ENCODE peak calls at places on chromosomes 5 and 9, in five cellular contexts. D, A, W, G and U are unnamed samples.

GRCh38 chr5:66197764-66198405 is 53.8 kb downstream of the SREK1 start:
- DNase-seq in D (no peak), A (no peak), W (no peak), G (no peak), U (no peak)

GRCh38 chr9:113222482-113222841 is 1.1 kb downstream of the SLC31A1 start:
- DNase-seq in D (no peak), A (peak), W (no peak), G (no peak), U (no peak)

GRCh38 chr5:93587919-93588585 is 5.0 kb downstream of the NR2F1 start:
- DNase-seq in D (no peak), A (no peak), W (no peak), G (no peak), U (no peak)

GRCh38 chr9:3477236-3477834 is 48.5 kb downstream of the RFX3 start:
- DNase-seq in D (no peak), A (no peak), W (no peak), G (no peak), U (no peak)

GRCh38 chr9:136860529-136860928 is 5.6 kb downstream of the EDF1 start:
- DNase-seq in D (no peak), A (no peak), W (no peak), G (no peak), U (no peak)

GRCh38 chr9:103364753-103365152 is 369.6 kb downstream of the CYLC2 start:
- DNase-seq in D (no peak), A (no peak), W (no peak), G (no peak), U (no peak)

GRCh38 chr9:88092699-88093359 is 45.4 kb downstream of the SPATA31C2 start:
- DNase-seq in D (no peak), A (peak), W (no peak), G (no peak), U (no peak)

GRCh38 chr5:134069553-134069952 is 44.9 kb upstream of the TCF7 start:
- DNase-seq in D (no peak), A (no peak), W (no peak), G (no peak), U (no peak)

GRCh38 chr5:174282391-174282790 is 236.9 kb downstream of the NSG2 start:
- DNase-seq in D (no peak), A (no peak), W (no peak), G (no peak), U (no peak)

GRCh38 chr9:18985996-18986395 is 47.0 kb downstream of the SAXO1 start:
- DNase-seq in D (no peak), A (no peak), W (no peak), G (no peak), U (no peak)

GRCh38 chr5:140576776-140577201 is 12.2 kb downstream of the SLC35A4 start:
- DNase-seq in D (no peak), A (no peak), W (no peak), G (no peak), U (no peak)

GRCh38 chr9:90861380-90861779 is 59.8 kb downstream of the SYK start:
- DNase-seq in D (no peak), A (no peak), W (no peak), G (no peak), U (no peak)

GRCh38 chr9:107249131-107249533 is 33.9 kb upstream of the RAD23B start:
- DNase-seq in D (no peak), A (no peak), W (no peak), G (no peak), U (no peak)

GRCh38 chr5:95817430-95817829 is 5.1 kb downstream of the GLRX start:
- DNase-seq in D (no peak), A (no peak), W (no peak), G (no peak), U (no peak)

GRCh38 chr9:136534396-136534795 is 11.5 kb downstream of the NOTCH1 start:
- DNase-seq in D (no peak), A (no peak), W (no peak), G (no peak), U (no peak)

GRCh38 chr5:40477856-40478546 is 201.7 kb upstream of the PTGER4 start:
- DNase-seq in D (no peak), A (no peak), W (no peak), G (no peak), U (no peak)

GRCh38 chr5:133364916-133365315 is 247.4 kb downstream of the FSTL4 start:
- DNase-seq in D (no peak), A (no peak), W (no peak), G (no peak), U (no peak)

GRCh38 chr9:128503870-128504269 is 649 bp upstream of the GLE1 start:
- DNase-seq in D (no peak), A (no peak), W (no peak), G (peak), U (no peak)

GRCh38 chr5:141121985-141122384 is 367 bp downstream of the PCDHB4 start:
- DNase-seq in D (no peak), A (no peak), W (no peak), G (no peak), U (no peak)

GRCh38 chr5:154273028-154273617 is 82.6 kb downstream of the GALNT10 start:
- DNase-seq in D (no peak), A (peak), W (no peak), G (no peak), U (no peak)

GRCh38 chr5:23332650-23333251 is 174.7 kb upstream of the PRDM9 start:
- DNase-seq in D (no peak), A (no peak), W (no peak), G (no peak), U (no peak)